ENCODE peak calls at places on chromosome 7, in seven cellular contexts. L, P, M, G, Y, V and J are unnamed samples.

GRCh38 chr7:116384936-116385635 is 114.5 kb upstream of the CAV2 start:
- DNase-seq in G (no peak), P (no peak), V (no peak), M (no peak), L (no peak), Y (peak; percentile 5), J (no peak)

GRCh38 chr7:21401944-21402343 is 25.9 kb upstream of the SP4 start:
- DNase-seq in V (no peak), G (no peak), L (no peak), Y (no peak), P (no peak), M (no peak), J (no peak)

GRCh38 chr7:7786595-7786994 is 68.2 kb upstream of the RPA3 start:
- DNase-seq in P (no peak), L (no peak), Y (no peak), M (no peak), V (no peak), G (no peak), J (no peak)

GRCh38 chr7:105013283-105013817 is 655 bp upstream of the KMT2E start:
- DNase-seq in M (peak; percentile 66), P (peak; percentile 94), V (peak; percentile 94), L (peak; percentile 94), G (peak; percentile 96), Y (peak; percentile 93), J (peak; percentile 96)

GRCh38 chr7:157267956-157268355 is 68.8 kb upstream of the DNAJB6 start:
- DNase-seq in L (no peak), Y (no peak), P (peak; percentile 22), V (no peak), G (no peak), M (no peak), J (no peak)

GRCh38 chr7:156055206-156055822 is 243.1 kb upstream of the SHH start:
- DNase-seq in L (no peak), P (no peak), V (no peak), G (no peak), M (no peak), Y (no peak), J (no peak)

GRCh38 chr7:91353923-91354322 is 89.7 kb downstream of the FZD1 start:
- DNase-seq in G (no peak), P (no peak), V (no peak), M (no peak), L (no peak), Y (no peak), J (no peak)

GRCh38 chr7:37369904-37370303 is 78.8 kb downstream of the ELMO1 start:
- DNase-seq in M (no peak), P (no peak), G (no peak), Y (no peak), L (no peak), V (peak; percentile 27), J (no peak)

GRCh38 chr7:13908667-13909382 is 80.6 kb downstream of the ETV1 start:
- DNase-seq in L (no peak), P (no peak), V (no peak), M (no peak), G (no peak), Y (no peak), J (no peak)

GRCh38 chr7:151919595-151919994 is 36.7 kb upstream of the GALNTL5 start:
- DNase-seq in P (no peak), L (no peak), V (no peak), Y (no peak), M (no peak), G (no peak), J (no peak)

GRCh38 chr7:155369-156000 is 36.9 kb upstream of the FAM20C start:
- DNase-seq in V (no peak), P (peak; percentile 39), Y (peak; percentile 36), M (no peak), G (no peak), L (no peak), J (no peak)

GRCh38 chr7:19772858-19773337 is 519 bp downstream of the TMEM196 start:
- DNase-seq in G (no peak), P (peak; percentile 66), V (no peak), Y (peak; percentile 5), L (peak; percentile 84), M (no peak), J (no peak)

GRCh38 chr7:106065560-106066500 is 46.3 kb downstream of the SYPL1 start:
- DNase-seq in L (no peak), V (no peak), M (no peak), Y (no peak), P (no peak), G (no peak), J (no peak)

GRCh38 chr7:140247564-140247963 is 70.8 kb upstream of the KDM7A start:
- DNase-seq in P (no peak), V (peak; percentile 19), L (no peak), G (no peak), Y (no peak), M (no peak), J (no peak)

GRCh38 chr7:55255501-55256445 is 109.4 kb upstream of the LANCL2 start:
- DNase-seq in P (peak; percentile 92), M (no peak), Y (peak; percentile 68), L (peak; percentile 88), V (peak; percentile 81), G (peak; percentile 66), J (peak; percentile 89)

GRCh38 chr7:13411151-13411550 is 578.3 kb downstream of the ETV1 start:
- DNase-seq in P (no peak), Y (no peak), L (no peak), V (no peak), G (no peak), M (no peak), J (no peak)

GRCh38 chr7:69780377-69780776 is 182.1 kb downstream of the AUTS2 start:
- DNase-seq in Y (no peak), M (no peak), V (no peak), P (no peak), L (peak; percentile 43), G (peak; percentile 33), J (no peak)

GRCh38 chr7:30831227-30831626 is 60.0 kb downstream of the MINDY4 start:
- DNase-seq in L (no peak), P (no peak), V (no peak), G (no peak), Y (peak; percentile 31), M (no peak), J (no peak)

GRCh38 chr7:21504021-21504420 is 38.8 kb upstream of the DNAH11 start:
- DNase-seq in P (no peak), Y (no peak), G (no peak), V (no peak), M (no peak), L (no peak), J (no peak)

GRCh38 chr7:158549834-158550700 is 37.6 kb downstream of the PTPRN2 start:
- DNase-seq in V (no peak), M (no peak), P (peak; percentile 48), Y (no peak), G (no peak), L (no peak), J (no peak)

GRCh38 chr7:73512018-73512780 is 9.9 kb downstream of the BAZ1B start:
- DNase-seq in Y (peak; percentile 16), P (no peak), G (no peak), L (no peak), M (no peak), V (no peak), J (peak; percentile 55)

GRCh38 chr7:102061981-102062390 is 224.7 kb upstream of the SH2B2 start:
- DNase-seq in V (no peak), L (no peak), Y (peak; percentile 46), P (no peak), M (no peak), G (no peak), J (peak; percentile 64)

GRCh38 chr7:50278120-50278519 is 26.4 kb upstream of the IKZF1 start:
- DNase-seq in P (no peak), M (no peak), Y (no peak), L (no peak), V (no peak), G (no peak), J (no peak)

GRCh38 chr7:129843365-129843898 is 109.3 kb downstream of the UBE2H start:
- DNase-seq in Y (no peak), P (no peak), V (no peak), M (no peak), G (no peak), L (no peak), J (no peak)

GRCh38 chr7:151550601-151551286 is 31.0 kb upstream of the RHEB start:
- DNase-seq in P (no peak), V (no peak), L (no peak), G (no peak), M (no peak), Y (peak; percentile 89), J (no peak)

GRCh38 chr7:2814682-2815522 is 29.2 kb downstream of the GNA12 start:
- DNase-seq in Y (no peak), G (no peak), P (no peak), M (no peak), V (no peak), L (no peak), J (no peak)

GRCh38 chr7:63112764-63113712 is 885.6 kb upstream of the ZNF722 start:
- DNase-seq in V (no peak), L (no peak), Y (no peak), G (no peak), M (no peak), P (no peak), J (no peak)

GRCh38 chr7:94045566-94045965 is 41.4 kb upstream of the BET1 start:
- DNase-seq in P (no peak), L (no peak), Y (no peak), V (no peak), M (no peak), G (no peak), J (no peak)

GRCh38 chr7:18859331-18859730 is 258.1 kb downstream of the TWIST1 start:
- DNase-seq in P (no peak), M (no peak), G (no peak), L (no peak), V (no peak), Y (no peak), J (no peak)

DNA sequence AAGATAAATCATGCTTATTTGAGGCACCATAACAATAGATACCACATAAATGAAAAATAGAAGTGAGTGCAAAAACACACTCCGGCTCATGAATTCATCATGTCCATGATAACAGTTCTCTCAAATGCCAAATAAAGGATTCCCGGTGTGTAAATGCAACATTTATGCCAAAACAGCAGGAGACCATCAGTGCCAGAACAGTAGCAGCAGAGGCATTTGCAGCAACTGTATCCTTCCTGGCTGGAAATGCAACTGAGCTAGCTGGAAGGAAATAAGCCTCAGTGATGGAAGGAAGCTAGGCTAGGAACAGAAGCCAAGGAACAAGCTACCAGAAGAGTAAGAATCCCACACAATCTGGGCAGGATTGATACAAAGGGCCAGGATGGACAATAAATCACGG is 79.9 kb upstream of the THSD7A start:
- DNase-seq in M (no peak), G (no peak), Y (no peak), P (no peak), V (no peak), L (no peak), J (no peak)
- H3K4me3 ChIP-seq in M (no peak overlapping the region), G (no peak overlapping the region), Y (no peak overlapping the region), P (no peak overlapping the region), V (no peak overlapping the region), L (no peak overlapping the region), J (no peak overlapping the region)

GRCh38 chr7:143256325-143256724 is 6.9 kb upstream of the GSTK1 start:
- DNase-seq in L (no peak), G (no peak), Y (no peak), M (no peak), V (no peak), P (no peak), J (no peak)
- TF ChIP-seq CTCF in L (no peak), G (no peak), Y (no peak), M (no peak), V (no peak), P (no peak), J (no peak)

GRCh38 chr7:131511071-131511470 is 45.4 kb downstream of the PODXL start:
- DNase-seq in M (no peak), G (no peak), P (no peak), L (no peak), Y (no peak), V (no peak), J (peak; percentile 56)
- H3K36me3 ChIP-seq in M (no peaks in the 10 kb centered on the region), G (no peaks in the 10 kb centered on the region), P (no peaks in the 10 kb centered on the region), L (peaks cover 11% of the 10 kb centered on the region), Y (no peaks in the 10 kb centered on the region), V (peaks cover 36% of the 10 kb centered on the region), J (peaks cover 26% of the 10 kb centered on the region)

GRCh38 chr7:5417106-5418071 is 6.2 kb downstream of the TNRC18 start:
- DNase-seq in V (no peak), Y (peak; percentile 54), L (peak; percentile 22), M (no peak), G (no peak), P (no peak), J (no peak)
- H3K4me3 ChIP-seq in V (no peak overlapping the region), Y (no peak overlapping the region), L (peak overlapping the region; percentile 94), M (no peak overlapping the region), G (no peak overlapping the region), P (peak overlapping the region; percentile 93), J (no peak overlapping the region)